ENCODE peak calls at places on chromosomes 4 and X, in five cellular contexts. One of them, this sample, is unnamed. For H4K20me1, the result is how much of the 10 kb centered on the place peaks cover.

GRCh38 chr4:111802191-111802590 is 343.1 kb upstream of the FAM241A start:
- DNase-seq in GM23248: peak
- DNase-seq in IMR-90: no peak
- DNase-seq in hepatocyte: no peak
- DNase-seq in GM23338: no peak
- DNase-seq in this sample: no peak

GRCh38 chrX:117919755-117920154 is 196.9 kb downstream of the KLHL13 start:
- DNase-seq in IMR-90: no peak
- DNase-seq in GM23248: no peak
- DNase-seq in hepatocyte: no peak
- DNase-seq in GM23338: no peak
- DNase-seq in this sample: no peak

GRCh38 chrX:70175338-70175737 is 1.9 kb upstream of the DGAT2L6 start:
- DNase-seq in GM23248: no peak
- DNase-seq in IMR-90: no peak
- DNase-seq in hepatocyte: no peak
- DNase-seq in GM23338: no peak
- DNase-seq in this sample: no peak

GRCh38 chr4:20431422-20432014 is 179.8 kb downstream of the SLIT2 start:
- DNase-seq in GM23248: peak
- DNase-seq in IMR-90: no peak
- DNase-seq in GM23338: peak
- DNase-seq in hepatocyte: peak
- DNase-seq in this sample: peak

GRCh38 chr4:123564758-123565346 is 168.3 kb downstream of the SPRY1 start:
- DNase-seq in IMR-90: peak
- DNase-seq in GM23248: peak
- DNase-seq in GM23338: peak
- DNase-seq in hepatocyte: peak
- DNase-seq in this sample: peak

GRCh38 chr4:132572210-132572609 is 576.9 kb upstream of the PCDH10 start:
- DNase-seq in hepatocyte: peak
- DNase-seq in IMR-90: peak
- DNase-seq in GM23338: peak
- DNase-seq in GM23248: no peak
- DNase-seq in this sample: no peak

GRCh38 chr4:123588631-123589223 is 192.1 kb downstream of the SPRY1 start:
- DNase-seq in hepatocyte: peak
- DNase-seq in GM23338: no peak
- DNase-seq in GM23248: peak
- DNase-seq in IMR-90: peak
- DNase-seq in this sample: no peak

GRCh38 chr4:159267023-159267939 is 164.4 kb downstream of the RAPGEF2 start:
- DNase-seq in hepatocyte: no peak
- DNase-seq in GM23248: peak
- DNase-seq in IMR-90: peak
- DNase-seq in GM23338: no peak
- DNase-seq in this sample: peak

GRCh38 chr4:109232666-109233065 is 69.8 kb downstream of the COL25A1 start:
- DNase-seq in GM23338: no peak
- DNase-seq in IMR-90: no peak
- DNase-seq in GM23248: no peak
- DNase-seq in hepatocyte: no peak
- DNase-seq in this sample: no peak

GRCh38 chrX:16786791-16787735 is 797 bp downstream of the TXLNG start:
- DNase-seq in GM23248: peak
- DNase-seq in hepatocyte: peak
- DNase-seq in GM23338: peak
- DNase-seq in IMR-90: no peak
- DNase-seq in this sample: peak

GRCh38 chr4:63663870-63664269 is 745.4 kb downstream of the TECRL start:
- DNase-seq in GM23248: no peak
- DNase-seq in IMR-90: no peak
- DNase-seq in GM23338: no peak
- DNase-seq in hepatocyte: no peak
- DNase-seq in this sample: no peak

GRCh38 chr4:89657931-89658700 is 178.8 kb downstream of the SNCA start:
- DNase-seq in GM23248: peak
- DNase-seq in IMR-90: peak
- DNase-seq in GM23338: peak
- DNase-seq in hepatocyte: peak
- DNase-seq in this sample: peak

GRCh38 chrX:48520455-48520854 is 1.2 kb upstream of the EBP start:
- DNase-seq in hepatocyte: no peak
- DNase-seq in IMR-90: no peak
- DNase-seq in GM23248: no peak
- DNase-seq in GM23338: no peak
- DNase-seq in this sample: no peak

GRCh38 chr4:54440394-54441223 is 211.5 kb downstream of the PDGFRA start:
- DNase-seq in IMR-90: peak
- DNase-seq in GM23338: peak
- DNase-seq in hepatocyte: peak
- DNase-seq in GM23248: peak
- DNase-seq in this sample: peak

GRCh38 chr4:94895081-94895480 is 137.3 kb downstream of the BMPR1B start:
- DNase-seq in GM23248: no peak
- DNase-seq in GM23338: no peak
- DNase-seq in hepatocyte: no peak
- DNase-seq in IMR-90: peak
- DNase-seq in this sample: no peak

GRCh38 chr4:87912164-87913004 is 63.1 kb upstream of the SPP1 start:
- DNase-seq in GM23248: no peak
- DNase-seq in hepatocyte: no peak
- DNase-seq in IMR-90: no peak
- DNase-seq in GM23338: no peak
- DNase-seq in this sample: no peak

GRCh38 chr4:20764353-20764752 is 64.1 kb downstream of the PACRGL start:
- DNase-seq in GM23248: peak
- DNase-seq in IMR-90: peak
- DNase-seq in GM23338: no peak
- DNase-seq in hepatocyte: no peak
- DNase-seq in this sample: no peak

GRCh38 chrX:108122748-108123147 is 31.2 kb downstream of the ATG4A start:
- DNase-seq in GM23248: peak
- DNase-seq in IMR-90: peak
- DNase-seq in hepatocyte: no peak
- DNase-seq in GM23338: no peak
- DNase-seq in this sample: no peak

GRCh38 chrX:107496786-107497185 is 47.3 kb downstream of the FRMPD3 start:
- DNase-seq in GM23248: no peak
- DNase-seq in IMR-90: no peak
- DNase-seq in hepatocyte: no peak
- DNase-seq in GM23338: no peak
- DNase-seq in this sample: no peak

GRCh38 chrX:78997870-78998558 is 52.8 kb downstream of the P2RY10 start:
- DNase-seq in hepatocyte: no peak
- DNase-seq in GM23338: peak
- DNase-seq in IMR-90: no peak
- DNase-seq in GM23248: no peak
- DNase-seq in this sample: peak

GRCh38 chrX:15988661-15989603 is 134.3 kb upstream of the AP1S2 start:
- DNase-seq in IMR-90: peak
- DNase-seq in GM23338: peak
- DNase-seq in hepatocyte: peak
- DNase-seq in GM23248: peak
- DNase-seq in this sample: no peak

GRCh38 chr4:68021185-68021584 is 57.9 kb upstream of the TMPRSS11A start:
- DNase-seq in hepatocyte: no peak
- DNase-seq in GM23338: no peak
- DNase-seq in GM23248: peak
- DNase-seq in IMR-90: no peak
- DNase-seq in this sample: no peak

GRCh38 chr4:5751918-5752802 is 41.2 kb downstream of the EVC start:
- DNase-seq in hepatocyte: peak
- DNase-seq in IMR-90: peak
- DNase-seq in GM23248: peak
- DNase-seq in GM23338: peak
- DNase-seq in this sample: peak

GRCh38 chr4:188934320-188934975 is 795.2 kb downstream of the TRIML1 start:
- DNase-seq in GM23248: peak
- DNase-seq in GM23338: no peak
- DNase-seq in IMR-90: peak
- DNase-seq in hepatocyte: no peak
- DNase-seq in this sample: no peak

GRCh38 chrX:915427-916234 is 285.0 kb downstream of the SHOX start:
- DNase-seq in IMR-90: no peak
- DNase-seq in GM23338: no peak
- DNase-seq in hepatocyte: no peak
- DNase-seq in GM23248: no peak
- DNase-seq in this sample: no peak

GRCh38 chrX:130106071-130106470 is 4.2 kb downstream of the ELF4 start:
- DNase-seq in IMR-90: no peak
- DNase-seq in GM23338: no peak
- DNase-seq in GM23248: peak
- DNase-seq in hepatocyte: no peak
- DNase-seq in this sample: peak

GRCh38 chrX:130109429-130110378 is 593 bp downstream of the ELF4 start:
- DNase-seq in IMR-90: peak
- DNase-seq in GM23338: peak
- DNase-seq in hepatocyte: peak
- DNase-seq in GM23248: peak
- DNase-seq in this sample: peak

GRCh38 chrX:130103605-130104004 is 6.7 kb downstream of the ELF4 start:
- DNase-seq in IMR-90: no peak
- DNase-seq in GM23248: no peak
- DNase-seq in GM23338: peak
- DNase-seq in hepatocyte: no peak
- DNase-seq in this sample: peak

GRCh38 chrX:130108647-130109428 is 1.5 kb downstream of the ELF4 start:
- DNase-seq in GM23338: no peak
- DNase-seq in GM23248: peak
- DNase-seq in IMR-90: no peak
- DNase-seq in hepatocyte: peak
- DNase-seq in this sample: no peak

DNA sequence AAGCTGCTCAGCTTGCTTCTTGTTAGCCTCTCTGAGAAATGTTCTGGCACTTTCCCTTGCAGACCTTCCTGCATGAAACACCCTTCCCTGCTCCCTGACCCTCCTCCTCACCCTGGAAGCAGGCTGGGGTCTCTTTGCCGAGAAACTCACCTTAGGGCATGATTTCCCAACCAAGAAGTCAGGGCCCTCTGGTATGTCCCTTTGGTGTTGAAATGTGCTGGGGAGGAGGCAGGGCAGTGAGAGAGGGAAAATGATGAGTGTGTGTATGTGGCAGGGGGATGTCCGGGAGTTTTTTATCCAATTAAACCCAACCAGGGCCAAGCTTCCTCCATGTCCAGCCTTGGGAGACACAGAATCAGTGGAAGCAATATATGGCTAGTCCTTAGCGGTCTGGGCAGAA is 5.1 kb downstream of the ELF4 start:
- DNase-seq in GM23338: no peak
- DNase-seq in hepatocyte: no peak
- DNase-seq in GM23248: peak
- DNase-seq in IMR-90: no peak
- DNase-seq in this sample: no peak
- H4K20me1 ChIP-seq in GM23338: under half
- H4K20me1 ChIP-seq in hepatocyte: under half
- H4K20me1 ChIP-seq in GM23248: under half
- H4K20me1 ChIP-seq in IMR-90: half or more
- H4K20me1 ChIP-seq in this sample: under half

GRCh38 chrX:2698604-2699003 is 7.5 kb downstream of the CD99 start:
- DNase-seq in GM23338: no peak
- DNase-seq in IMR-90: no peak
- DNase-seq in hepatocyte: no peak
- DNase-seq in GM23248: no peak
- DNase-seq in this sample: no peak

GRCh38 chrX:2696698-2697215 is 5.7 kb downstream of the CD99 start:
- DNase-seq in GM23248: peak
- DNase-seq in IMR-90: peak
- DNase-seq in hepatocyte: no peak
- DNase-seq in GM23338: no peak
- DNase-seq in this sample: no peak

GRCh38 chrX:2699959-2700358 is 8.9 kb downstream of the CD99 start:
- DNase-seq in hepatocyte: no peak
- DNase-seq in IMR-90: no peak
- DNase-seq in GM23248: no peak
- DNase-seq in GM23338: no peak
- DNase-seq in this sample: no peak

GRCh38 chrX:2697306-2697705 is 6.2 kb downstream of the CD99 start:
- DNase-seq in GM23248: peak
- DNase-seq in GM23338: no peak
- DNase-seq in IMR-90: no peak
- DNase-seq in hepatocyte: no peak
- DNase-seq in this sample: no peak

DNA sequence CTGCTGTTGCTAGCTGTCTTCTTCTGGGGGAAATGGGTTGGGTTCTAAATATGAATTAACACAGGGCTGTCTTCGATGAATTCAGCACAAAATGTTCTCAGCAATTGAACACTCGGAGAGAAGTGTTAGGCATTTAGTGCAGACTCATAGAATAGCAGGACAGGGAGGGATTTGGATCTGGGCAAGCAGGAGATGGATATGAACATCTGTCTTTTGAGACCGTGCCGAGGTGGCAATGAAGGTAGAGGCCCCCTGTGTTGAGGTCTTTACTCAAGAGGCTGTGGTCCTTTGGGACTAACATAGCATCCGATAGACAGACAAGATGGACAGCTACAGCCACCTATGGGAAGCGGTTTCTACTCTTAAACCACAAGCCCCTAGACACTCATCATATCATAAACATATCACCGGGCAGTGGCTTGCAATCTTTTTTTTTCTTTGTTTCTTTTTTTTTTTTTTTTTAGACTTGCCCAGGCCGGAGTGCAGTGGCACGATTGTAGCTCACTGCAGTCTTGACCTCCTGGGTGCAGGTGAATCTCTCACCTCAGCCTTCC is 6.7 kb downstream of the CD99 start:
- DNase-seq in IMR-90: peak
- DNase-seq in GM23338: no peak
- DNase-seq in hepatocyte: no peak
- DNase-seq in GM23248: no peak
- DNase-seq in this sample: no peak
- H4K20me1 ChIP-seq in IMR-90: half or more
- H4K20me1 ChIP-seq in GM23338: under half
- H4K20me1 ChIP-seq in hepatocyte: half or more
- H4K20me1 ChIP-seq in GM23248: under half
- H4K20me1 ChIP-seq in this sample: under half

DNA sequence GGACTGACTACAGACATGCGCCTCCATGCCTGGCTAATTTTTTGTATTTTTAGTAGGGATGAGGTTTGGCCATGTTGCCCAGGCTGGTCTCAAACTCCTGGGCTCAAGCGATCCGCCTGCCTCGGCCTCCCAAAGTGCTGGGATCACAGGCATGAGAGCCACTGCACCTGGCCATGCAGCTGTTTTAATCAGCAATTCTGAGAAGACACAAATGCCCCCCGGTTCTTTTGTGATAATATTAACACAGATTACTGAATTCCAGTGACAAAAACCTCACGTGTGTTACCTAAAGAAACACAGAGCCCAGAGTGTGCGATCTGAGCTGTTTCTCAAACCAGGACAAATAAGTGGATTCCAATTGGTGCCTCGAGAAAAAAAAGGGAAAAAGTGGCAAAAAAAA is 17.4 kb downstream of the DHRSX start:
- DNase-seq in GM23338: no peak
- DNase-seq in hepatocyte: no peak
- DNase-seq in GM23248: no peak
- DNase-seq in IMR-90: no peak
- DNase-seq in this sample: no peak
- H4K20me1 ChIP-seq in GM23338: under half
- H4K20me1 ChIP-seq in hepatocyte: under half
- H4K20me1 ChIP-seq in GM23248: under half
- H4K20me1 ChIP-seq in IMR-90: under half
- H4K20me1 ChIP-seq in this sample: under half

GRCh38 chr4:25799522-25799921 is 63.3 kb downstream of the SEL1L3 start:
- DNase-seq in IMR-90: no peak
- DNase-seq in hepatocyte: no peak
- DNase-seq in GM23248: no peak
- DNase-seq in GM23338: no peak
- DNase-seq in this sample: no peak
- H4K20me1 ChIP-seq in IMR-90: under half
- H4K20me1 ChIP-seq in hepatocyte: under half
- H4K20me1 ChIP-seq in GM23248: under half
- H4K20me1 ChIP-seq in GM23338: under half
- H4K20me1 ChIP-seq in this sample: under half